ENCODE peak calls at places on chromosome 17, in seven cellular contexts. One of them, this sample, is unnamed. For H3K4me1, the result is how much of the 10 kb centered on the place peaks cover.

GRCh38 chr17:76867578-76868175 is 527 bp upstream of the MGAT5B start:
- DNase-seq in adrenal gland: no peak
- DNase-seq in heart left ventricle: no peak
- DNase-seq in K562: peak
- DNase-seq in sigmoid colon: no peak
- DNase-seq in HCT116: no peak
- DNase-seq in ovary: no peak
- DNase-seq in this sample: no peak

GRCh38 chr17:3890082-3890892 is 2.6 kb downstream of the CAMKK1 start:
- DNase-seq in adrenal gland: peak
- DNase-seq in heart left ventricle: no peak
- DNase-seq in K562: no peak
- DNase-seq in sigmoid colon: peak
- DNase-seq in HCT116: peak
- DNase-seq in ovary: peak
- DNase-seq in this sample: peak

GRCh38 chr17:73820686-73821448 is 176.6 kb upstream of the SDK2 start:
- DNase-seq in adrenal gland: no peak
- DNase-seq in heart left ventricle: no peak
- DNase-seq in K562: peak
- DNase-seq in sigmoid colon: peak
- DNase-seq in HCT116: no peak
- DNase-seq in ovary: no peak
- DNase-seq in this sample: no peak

GRCh38 chr17:63173903-63174302 is 207.9 kb downstream of the TANC2 start:
- DNase-seq in adrenal gland: no peak
- DNase-seq in heart left ventricle: no peak
- DNase-seq in K562: no peak
- DNase-seq in sigmoid colon: no peak
- DNase-seq in HCT116: no peak
- DNase-seq in ovary: no peak
- DNase-seq in this sample: no peak

GRCh38 chr17:45883063-45883462 is 11.3 kb upstream of the MAPT start:
- DNase-seq in adrenal gland: no peak
- DNase-seq in heart left ventricle: no peak
- DNase-seq in K562: no peak
- DNase-seq in sigmoid colon: no peak
- DNase-seq in HCT116: no peak
- DNase-seq in ovary: no peak
- DNase-seq in this sample: no peak

GRCh38 chr17:70168979-70169706 is at the start of gene KCNJ2:
- DNase-seq in adrenal gland: peak
- DNase-seq in heart left ventricle: peak
- DNase-seq in K562: peak
- DNase-seq in sigmoid colon: peak
- DNase-seq in HCT116: no peak
- DNase-seq in ovary: peak
- DNase-seq in this sample: peak

GRCh38 chr17:65243838-65244237 is 106.7 kb downstream of the RGS9 start:
- DNase-seq in adrenal gland: peak
- DNase-seq in heart left ventricle: no peak
- DNase-seq in K562: no peak
- DNase-seq in sigmoid colon: no peak
- DNase-seq in HCT116: peak
- DNase-seq in ovary: no peak
- DNase-seq in this sample: no peak

GRCh38 chr17:30788918-30789317 is 35.6 kb downstream of the CRLF3 start:
- DNase-seq in adrenal gland: no peak
- DNase-seq in heart left ventricle: no peak
- DNase-seq in K562: no peak
- DNase-seq in sigmoid colon: no peak
- DNase-seq in HCT116: no peak
- DNase-seq in ovary: no peak
- DNase-seq in this sample: no peak

GRCh38 chr17:72479113-72479512 is 358.3 kb downstream of the SOX9 start:
- DNase-seq in adrenal gland: no peak
- DNase-seq in heart left ventricle: no peak
- DNase-seq in K562: no peak
- DNase-seq in sigmoid colon: no peak
- DNase-seq in HCT116: no peak
- DNase-seq in ovary: no peak
- DNase-seq in this sample: no peak

GRCh38 chr17:40557531-40558299 is 7.6 kb downstream of the CCR7 start:
- DNase-seq in adrenal gland: no peak
- DNase-seq in heart left ventricle: no peak
- DNase-seq in K562: no peak
- DNase-seq in sigmoid colon: no peak
- DNase-seq in HCT116: no peak
- DNase-seq in ovary: peak
- DNase-seq in this sample: no peak

GRCh38 chr17:31053076-31053475 is 41.7 kb upstream of the NF1 start:
- DNase-seq in adrenal gland: no peak
- DNase-seq in heart left ventricle: no peak
- DNase-seq in K562: no peak
- DNase-seq in sigmoid colon: no peak
- DNase-seq in HCT116: no peak
- DNase-seq in ovary: no peak
- DNase-seq in this sample: no peak

GRCh38 chr17:65071861-65072260 is 15.3 kb upstream of the GNA13 start:
- DNase-seq in adrenal gland: no peak
- DNase-seq in heart left ventricle: no peak
- DNase-seq in K562: no peak
- DNase-seq in sigmoid colon: peak
- DNase-seq in HCT116: no peak
- DNase-seq in ovary: no peak
- DNase-seq in this sample: no peak

GRCh38 chr17:38451030-38451839 is 23.0 kb downstream of the ARHGAP23 start:
- DNase-seq in adrenal gland: no peak
- DNase-seq in heart left ventricle: no peak
- DNase-seq in K562: no peak
- DNase-seq in sigmoid colon: no peak
- DNase-seq in HCT116: no peak
- DNase-seq in ovary: no peak
- DNase-seq in this sample: peak
- H3K4me1 ChIP-seq in adrenal gland: under half
- H3K4me1 ChIP-seq in heart left ventricle: half or more
- H3K4me1 ChIP-seq in K562: under half
- H3K4me1 ChIP-seq in sigmoid colon: half or more
- H3K4me1 ChIP-seq in HCT116: half or more
- H3K4me1 ChIP-seq in ovary: under half
- H3K4me1 ChIP-seq in this sample: under half

DNA sequence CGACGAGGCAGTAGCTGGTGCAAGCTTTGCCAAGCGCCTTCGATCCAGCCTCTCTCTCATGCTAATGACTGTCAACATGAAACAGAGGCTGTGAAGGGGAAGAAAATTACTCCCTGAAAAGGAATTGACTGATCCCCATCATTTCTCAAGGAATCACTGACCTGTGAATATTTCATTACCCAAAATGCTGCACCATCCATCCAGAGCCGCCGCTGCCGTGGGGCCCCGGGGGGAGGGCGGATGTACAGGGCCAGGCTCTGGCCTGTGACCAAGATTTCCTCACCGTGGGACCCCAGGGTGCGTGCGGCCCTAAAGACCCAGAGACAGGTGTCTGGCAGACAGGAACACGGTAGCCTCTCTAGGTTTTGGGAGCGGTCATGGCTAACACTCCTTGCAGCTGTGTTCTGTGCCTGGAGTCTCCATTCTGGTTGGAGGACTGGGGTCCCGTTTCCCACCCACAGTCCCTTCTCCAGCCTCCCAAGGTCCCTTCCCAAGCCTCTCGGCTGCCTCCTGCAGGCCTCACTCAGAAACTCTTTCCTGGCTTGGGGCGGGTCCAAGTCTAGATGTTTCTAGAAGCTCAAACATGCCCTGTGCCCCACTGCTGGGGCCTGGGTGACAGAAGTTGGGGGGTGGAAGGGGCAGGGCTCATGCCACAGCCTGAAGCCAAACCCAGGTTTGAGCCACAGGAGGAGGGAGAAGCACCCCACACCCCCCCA is 73.3 kb downstream of the ENGASE start:
- DNase-seq in adrenal gland: no peak
- DNase-seq in heart left ventricle: no peak
- DNase-seq in K562: peak
- DNase-seq in sigmoid colon: no peak
- DNase-seq in HCT116: no peak
- DNase-seq in ovary: no peak
- DNase-seq in this sample: no peak
- TF ChIP-seq POLR2A in adrenal gland: no peak
- TF ChIP-seq POLR2A in heart left ventricle: no peak
- TF ChIP-seq POLR2A in K562: no peak
- TF ChIP-seq POLR2A in sigmoid colon: no peak
- TF ChIP-seq POLR2A in HCT116: no peak
- TF ChIP-seq POLR2A in ovary: no peak
- TF ChIP-seq POLR2A in this sample: no peak

GRCh38 chr17:57877803-57878202 is 28.0 kb upstream of the MRPS23 start:
- DNase-seq in adrenal gland: no peak
- DNase-seq in heart left ventricle: no peak
- DNase-seq in K562: no peak
- DNase-seq in sigmoid colon: no peak
- DNase-seq in HCT116: no peak
- DNase-seq in ovary: no peak
- DNase-seq in this sample: no peak
- H3K4me1 ChIP-seq in adrenal gland: half or more
- H3K4me1 ChIP-seq in heart left ventricle: half or more
- H3K4me1 ChIP-seq in K562: under half
- H3K4me1 ChIP-seq in sigmoid colon: half or more
- H3K4me1 ChIP-seq in HCT116: half or more
- H3K4me1 ChIP-seq in ovary: under half
- H3K4me1 ChIP-seq in this sample: under half

DNA sequence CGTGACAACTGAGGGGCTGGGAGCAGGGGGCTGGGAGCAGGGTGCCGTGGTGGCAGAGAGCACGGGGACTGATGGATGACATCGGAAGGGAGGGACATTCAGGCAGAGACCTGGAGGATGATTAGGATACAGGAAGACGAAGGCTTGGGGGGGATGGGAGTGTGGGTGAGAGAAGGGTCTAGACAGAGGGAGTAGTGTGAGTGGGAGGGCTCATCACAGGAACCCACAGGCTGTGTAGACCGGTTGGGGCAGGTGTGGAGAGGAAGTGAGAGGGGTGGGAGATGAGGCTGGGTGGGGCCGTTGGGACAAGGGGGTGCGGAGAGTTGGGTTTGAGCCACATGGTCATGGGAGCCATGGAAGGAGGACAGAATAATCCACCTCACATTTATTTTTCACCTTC is 83.8 kb downstream of the RAP1GAP2 start:
- DNase-seq in adrenal gland: no peak
- DNase-seq in heart left ventricle: no peak
- DNase-seq in K562: no peak
- DNase-seq in sigmoid colon: no peak
- DNase-seq in HCT116: no peak
- DNase-seq in ovary: no peak
- DNase-seq in this sample: no peak
- TF ChIP-seq POLR2A in adrenal gland: no peak
- TF ChIP-seq POLR2A in heart left ventricle: no peak
- TF ChIP-seq POLR2A in K562: no peak
- TF ChIP-seq POLR2A in sigmoid colon: no peak
- TF ChIP-seq POLR2A in HCT116: no peak
- TF ChIP-seq POLR2A in ovary: no peak
- TF ChIP-seq POLR2A in this sample: no peak

DNA sequence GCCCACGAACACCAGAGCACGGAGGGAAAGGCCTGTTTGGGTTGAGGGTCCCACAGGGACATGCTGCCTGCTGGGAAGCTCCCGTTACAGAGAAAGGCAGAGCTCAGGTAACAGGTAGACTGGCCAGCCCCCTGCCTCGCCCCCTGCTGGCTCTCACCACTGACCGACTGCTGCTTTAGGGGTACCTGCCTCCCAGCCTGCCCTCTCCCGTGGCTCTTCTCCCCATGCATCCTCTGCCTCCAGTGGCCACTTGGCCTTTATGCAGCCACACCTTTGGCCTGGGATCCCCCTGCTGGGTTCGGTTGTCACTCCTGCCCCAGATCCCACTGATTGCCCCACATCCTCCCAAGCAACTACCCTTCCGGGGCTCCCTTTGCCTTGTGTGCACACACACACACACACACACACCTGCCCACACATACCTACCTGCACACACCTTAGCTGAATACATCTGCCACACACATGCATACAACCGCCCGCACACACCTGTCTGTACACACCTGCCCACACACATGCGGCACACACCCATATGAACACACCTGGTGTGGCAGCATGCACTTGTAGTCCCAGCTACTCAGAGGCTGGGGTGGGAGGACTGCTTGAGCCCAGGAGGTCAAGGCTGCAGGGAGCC is 7.1 kb downstream of the MCRIP1 start:
- DNase-seq in adrenal gland: no peak
- DNase-seq in heart left ventricle: no peak
- DNase-seq in K562: no peak
- DNase-seq in sigmoid colon: no peak
- DNase-seq in HCT116: no peak
- DNase-seq in ovary: no peak
- DNase-seq in this sample: no peak
- H3K4me1 ChIP-seq in adrenal gland: under half
- H3K4me1 ChIP-seq in heart left ventricle: under half
- H3K4me1 ChIP-seq in K562: half or more
- H3K4me1 ChIP-seq in sigmoid colon: under half
- H3K4me1 ChIP-seq in HCT116: under half
- H3K4me1 ChIP-seq in ovary: under half
- H3K4me1 ChIP-seq in this sample: under half

GRCh38 chr17:27558341-27558740 is 72.6 kb upstream of the LGALS9 start:
- DNase-seq in adrenal gland: no peak
- DNase-seq in heart left ventricle: no peak
- DNase-seq in K562: no peak
- DNase-seq in sigmoid colon: no peak
- DNase-seq in HCT116: no peak
- DNase-seq in ovary: no peak
- DNase-seq in this sample: no peak

GRCh38 chr17:27558842-27559505 is 72.0 kb upstream of the LGALS9 start:
- DNase-seq in adrenal gland: no peak
- DNase-seq in heart left ventricle: no peak
- DNase-seq in K562: no peak
- DNase-seq in sigmoid colon: no peak
- DNase-seq in HCT116: no peak
- DNase-seq in ovary: no peak
- DNase-seq in this sample: no peak

GRCh38 chr17:27559506-27559931 is 71.5 kb upstream of the LGALS9 start:
- DNase-seq in adrenal gland: no peak
- DNase-seq in heart left ventricle: no peak
- DNase-seq in K562: no peak
- DNase-seq in sigmoid colon: no peak
- DNase-seq in HCT116: no peak
- DNase-seq in ovary: peak
- DNase-seq in this sample: no peak

GRCh38 chr17:27560668-27561067 is 70.3 kb upstream of the LGALS9 start:
- DNase-seq in adrenal gland: no peak
- DNase-seq in heart left ventricle: no peak
- DNase-seq in K562: no peak
- DNase-seq in sigmoid colon: no peak
- DNase-seq in HCT116: no peak
- DNase-seq in ovary: no peak
- DNase-seq in this sample: no peak

DNA sequence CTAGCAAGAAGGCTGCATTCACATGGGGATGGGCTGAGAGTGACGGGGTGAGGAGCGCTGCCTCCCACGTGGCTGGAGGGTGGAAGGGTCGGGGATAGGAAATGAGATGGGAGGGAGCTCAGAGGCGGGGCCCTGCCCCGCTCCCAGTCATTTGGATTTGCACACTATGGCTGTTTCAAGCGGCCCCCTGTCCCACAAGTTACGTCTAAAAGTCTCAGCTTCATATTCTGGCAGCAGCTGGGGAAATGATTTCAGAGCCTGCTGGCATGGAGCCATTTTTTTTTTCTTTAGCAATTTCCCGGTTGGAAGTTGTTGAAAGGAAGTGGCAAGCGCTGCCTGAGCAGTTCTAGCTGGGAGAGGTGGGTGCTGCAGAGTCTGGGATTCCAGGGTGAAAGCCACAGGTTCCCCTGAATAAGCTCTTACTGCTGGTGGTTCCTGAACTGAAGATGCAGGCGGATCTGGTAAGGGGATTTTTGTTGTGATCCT is 70.9 kb upstream of the LGALS9 start:
- DNase-seq in adrenal gland: no peak
- DNase-seq in heart left ventricle: peak
- DNase-seq in K562: no peak
- DNase-seq in sigmoid colon: peak
- DNase-seq in HCT116: no peak
- DNase-seq in ovary: peak
- DNase-seq in this sample: no peak
- TF ChIP-seq POLR2A in adrenal gland: no peak
- TF ChIP-seq POLR2A in heart left ventricle: no peak
- TF ChIP-seq POLR2A in K562: no peak
- TF ChIP-seq POLR2A in sigmoid colon: no peak
- TF ChIP-seq POLR2A in HCT116: no peak
- TF ChIP-seq POLR2A in ovary: no peak
- TF ChIP-seq POLR2A in this sample: no peak